ENCODE peak calls at places on chromosomes 1 and 21, in ten cellular contexts. X is OCI-LY7; P is left ventricle myocardium inferior; F is heart right ventricle; T is astrocyte; V is thoracic aorta; J is effector memory CD4-positive, alpha-beta T cell; K is right lobe of liver; Y is small intestine; Q is left lung. R is an unnamed sample. For H3K4me1 and H3K36me3, the result is how much of the 10 kb centered on the place peaks cover.

GRCh38 chr1:175269151-175269550 is 76.6 kb upstream of the KIAA0040 start:
- DNase-seq in V (no peak), P (no peak), K (no peak), Y (no peak), F (no peak), J (no peak), T (no peak), Q (no peak), X (no peak), R (no peak)

GRCh38 chr1:159239551-159240220 is 35.0 kb downstream of the ACKR1 start:
- DNase-seq in X (no peak), Y (no peak), P (no peak), V (no peak), K (no peak), F (no peak), Q (no peak), T (no peak), J (no peak), R (no peak)

GRCh38 chr1:94029135-94029993 is 91.6 kb downstream of the ABCA4 start:
- DNase-seq in F (no peak), K (no peak), T (no peak), J (no peak), P (no peak), V (no peak), Q (no peak), Y (no peak), X (no peak), R (no peak)

GRCh38 chr21:41161428-41161827 is 6.5 kb upstream of the BACE2 start:
- DNase-seq in F (no peak), Y (no peak), Q (no peak), J (no peak), P (no peak), X (no peak), K (no peak), V (no peak), T (no peak), R (no peak)

GRCh38 chr1:3772027-3772714 is 378 bp upstream of the SMIM1 start:
- DNase-seq in V (peak), Q (peak), P (peak), F (peak), X (peak), K (peak), J (peak), Y (peak), T (peak), R (peak)

GRCh38 chr1:38608202-38608864 is 251.2 kb downstream of the RRAGC start:
- DNase-seq in T (no peak), F (peak), X (peak), J (no peak), P (no peak), K (no peak), Q (no peak), V (no peak), Y (no peak), R (no peak)

GRCh38 chr21:17818158-17819113 is 720 bp downstream of the C21orf91 start:
- DNase-seq in K (peak), Y (peak), Q (peak), T (peak), X (peak), P (peak), V (no peak), F (peak), J (no peak), R (peak)

GRCh38 chr21:35102488-35103407 is 53.6 kb upstream of the RUNX1 start:
- DNase-seq in X (peak), K (no peak), Y (no peak), J (peak), P (peak), T (no peak), V (peak), F (peak), Q (peak), R (peak)

GRCh38 chr1:213060836-213061235 is 9.8 kb downstream of the RPS6KC1 start:
- DNase-seq in Y (no peak), X (no peak), K (no peak), T (no peak), F (no peak), Q (no peak), P (no peak), J (no peak), V (no peak), R (no peak)

GRCh38 chr1:156114101-156114918 is at the start of gene LMNA:
- DNase-seq in F (peak), P (peak), X (no peak), K (peak), T (peak), Y (peak), J (peak), Q (peak), V (peak), R (peak)

GRCh38 chr1:151009206-151009587 is 948 bp downstream of the PRUNE1 start:
- DNase-seq in Q (no peak), T (peak), J (no peak), F (no peak), Y (no peak), V (no peak), K (no peak), P (no peak), X (no peak), R (no peak)

GRCh38 chr1:224490540-224491537 is 56.2 kb upstream of the WDR26 start:
- DNase-seq in F (no peak), X (no peak), Q (no peak), Y (no peak), P (no peak), J (no peak), V (no peak), K (no peak), T (no peak), R (no peak)

GRCh38 chr1:54679706-54680105 is 36.0 kb upstream of the TTC4 start:
- DNase-seq in F (no peak), T (no peak), Y (no peak), P (no peak), X (no peak), Q (no peak), V (no peak), J (no peak), K (no peak), R (no peak)

GRCh38 chr1:89022167-89022959 is at the start of gene GBP3:
- DNase-seq in J (no peak), Q (no peak), F (no peak), Y (peak), X (peak), P (no peak), T (peak), K (no peak), V (no peak), R (peak)

GRCh38 chr1:88519156-88519555 is 164.9 kb upstream of the PKN2 start:
- DNase-seq in X (no peak), F (no peak), K (no peak), V (no peak), J (no peak), T (peak), Y (peak), Q (no peak), P (no peak), R (no peak)

GRCh38 chr1:235423214-235423652 is 56.0 kb downstream of the TBCE start:
- DNase-seq in Y (no peak), F (no peak), K (no peak), X (no peak), V (no peak), J (no peak), Q (no peak), T (no peak), P (no peak), R (no peak)

GRCh38 chr1:181493145-181493544 is 9.8 kb downstream of the CACNA1E start:
- DNase-seq in V (no peak), X (no peak), Q (no peak), F (no peak), K (no peak), J (no peak), Y (no peak), T (no peak), P (no peak), R (no peak)

GRCh38 chr1:43783671-43784205 is 76.4 kb downstream of the ST3GAL3 start:
- DNase-seq in K (no peak), X (no peak), P (no peak), Y (no peak), J (no peak), Q (no peak), F (no peak), V (no peak), T (peak), R (no peak)

GRCh38 chr1:170732262-170732595 is 68.3 kb downstream of the PRRX1 start:
- DNase-seq in T (peak), Q (no peak), F (no peak), K (no peak), V (no peak), Y (no peak), X (no peak), J (no peak), P (no peak), R (no peak)

GRCh38 chr1:5994713-5995621 is 2.7 kb upstream of the NPHP4 start:
- DNase-seq in Q (no peak), Y (no peak), J (peak), P (peak), X (no peak), V (no peak), K (peak), F (peak), T (no peak), R (no peak)

GRCh38 chr1:230067441-230067870 is 418 bp downstream of the GALNT2 start:
- DNase-seq in K (no peak), X (no peak), Q (no peak), F (no peak), Y (peak), V (no peak), T (no peak), P (no peak), J (no peak), R (no peak)

GRCh38 chr1:161676958-161677689 is 14.2 kb downstream of the FCGR2B start:
- DNase-seq in Q (no peak), Y (no peak), X (no peak), F (no peak), J (no peak), K (peak), T (no peak), V (no peak), P (no peak), R (no peak)

GRCh38 chr1:93707956-93708355 is 26.3 kb upstream of the BCAR3 start:
- DNase-seq in Q (no peak), J (no peak), Y (no peak), X (peak), P (no peak), K (no peak), V (no peak), T (no peak), F (no peak), R (no peak)

GRCh38 chr1:3032371-3032862 is 11.2 kb downstream of the ACTRT2 start:
- DNase-seq in K (no peak), P (no peak), V (no peak), T (no peak), Q (peak), Y (no peak), F (no peak), X (no peak), J (no peak), R (no peak)

GRCh38 chr1:109034382-109034781 is 7.5 kb downstream of the WDR47 start:
- DNase-seq in Y (no peak), V (no peak), X (no peak), Q (no peak), K (no peak), F (no peak), P (no peak), T (no peak), J (no peak), R (no peak)

GRCh38 chr1:42753070-42753469 is 13.0 kb upstream of the CLDN19 start:
- DNase-seq in P (no peak), T (peak), Y (peak), K (no peak), X (no peak), J (no peak), F (no peak), V (no peak), Q (no peak), R (no peak)

GRCh38 chr1:47214554-47214953 is 17.5 kb downstream of the TAL1 start:
- DNase-seq in T (no peak), F (no peak), Q (no peak), Y (no peak), J (no peak), P (no peak), K (no peak), V (no peak), X (no peak), R (no peak)

GRCh38 chr1:3522564-3523270 is 68.3 kb downstream of the ARHGEF16 start:
- DNase-seq in X (no peak), T (no peak), K (no peak), Q (no peak), V (no peak), J (no peak), P (no peak), F (no peak), Y (no peak), R (no peak)

GRCh38 chr1:10687782-10688408 is 108.6 kb downstream of the CASZ1 start:
- DNase-seq in K (no peak), Y (no peak), T (no peak), Q (no peak), P (no peak), J (no peak), F (no peak), X (no peak), V (no peak), R (no peak)

GRCh38 chr1:10688409-10688786 is 108.0 kb downstream of the CASZ1 start:
- DNase-seq in X (no peak), J (no peak), T (no peak), Q (no peak), V (no peak), K (no peak), Y (no peak), P (no peak), F (no peak), R (no peak)

GRCh38 chr1:10685851-10686403 is 110.5 kb downstream of the CASZ1 start:
- DNase-seq in V (no peak), J (no peak), Q (no peak), P (no peak), Y (no peak), X (no peak), T (peak), K (no peak), F (no peak), R (no peak)

GRCh38 chr1:10686404-10687040 is 109.9 kb downstream of the CASZ1 start:
- DNase-seq in F (no peak), J (no peak), Y (no peak), Q (no peak), P (no peak), T (no peak), K (no peak), X (no peak), V (no peak), R (peak)

GRCh38 chr1:10687142-10687715 is 109.2 kb downstream of the CASZ1 start:
- DNase-seq in P (no peak), Y (peak), J (no peak), Q (no peak), F (no peak), V (no peak), X (no peak), K (no peak), T (no peak), R (peak)
- H3K4me1 ChIP-seq in P (half or more), Y (under half), J (under half), Q (under half), F (half or more), V (under half), X (under half), K (under half), T (under half), R (half or more)

GRCh38 chr1:147712605-147713004 is 42.3 kb upstream of the ACP6 start:
- DNase-seq in T (no peak), K (no peak), J (no peak), Y (no peak), X (no peak), V (no peak), Q (no peak), P (no peak), F (no peak), R (no peak)
- H3K4me3 ChIP-seq in T (no peak), K (no peak), J (no peak), Y (no peak), X (no peak), V (no peak), Q (no peak), P (no peak), F (no peak), R (no peak)

GRCh38 chr1:26278303-26278702 is 1.6 kb upstream of the SH3BGRL3 start:
- DNase-seq in Y (peak), J (no peak), T (peak), X (no peak), F (no peak), V (peak), Q (peak), K (peak), P (peak), R (peak)
- H3K36me3 ChIP-seq in Y (under half), J (under half), T (under half), X (half or more), F (under half), V (under half), Q (under half), K (under half), P (under half), R (under half)

GRCh38 chr1:19622204-19622603 is 21.9 kb upstream of the NBL1 start:
- DNase-seq in J (no peak), K (no peak), F (no peak), V (no peak), P (no peak), Y (no peak), T (peak), Q (no peak), X (no peak), R (no peak)

GRCh38 chr1:19621274-19621950 is 22.7 kb upstream of the NBL1 start:
- DNase-seq in K (no peak), F (no peak), T (no peak), Q (no peak), Y (no peak), J (no peak), P (no peak), V (no peak), X (no peak), R (no peak)

GRCh38 chr1:19619697-19620384 is 24.3 kb upstream of the NBL1 start:
- DNase-seq in K (no peak), P (no peak), F (no peak), J (no peak), V (no peak), Y (peak), X (no peak), Q (no peak), T (no peak), R (peak)

GRCh38 chr1:19618428-19618827 is 25.7 kb upstream of the NBL1 start:
- DNase-seq in T (no peak), X (no peak), Y (no peak), P (no peak), K (no peak), Q (no peak), V (no peak), F (no peak), J (no peak), R (no peak)

DNA sequence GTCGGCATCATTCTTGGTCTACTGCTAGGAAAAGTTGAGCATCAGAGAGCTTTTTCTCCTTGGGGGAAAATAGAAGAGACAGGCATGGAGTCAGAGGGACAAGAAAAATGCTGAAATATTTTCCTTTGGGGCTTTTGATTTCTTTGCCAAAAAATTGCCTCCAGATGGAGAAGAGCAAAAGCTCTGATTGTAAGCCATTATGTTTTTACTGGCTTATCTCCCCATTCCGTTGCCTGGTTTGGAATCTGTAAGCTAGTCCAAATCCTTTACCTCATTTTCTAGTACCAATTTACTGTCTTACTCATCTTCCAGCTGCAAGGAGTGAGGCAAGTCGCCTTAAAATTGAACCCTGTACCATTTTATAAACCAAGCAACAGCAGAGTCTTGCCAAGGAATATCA is 23.3 kb upstream of the NBL1 start:
- DNase-seq in X (no peak), F (no peak), Y (no peak), J (no peak), Q (no peak), T (peak), K (no peak), P (no peak), V (no peak), R (no peak)
- H3K4me1 ChIP-seq in X (under half), F (under half), Y (under half), J (under half), Q (under half), T (under half), K (under half), P (under half), V (under half), R (under half)

GRCh38 chr1:27886744-27887143 is 14.4 kb downstream of the THEMIS2 start:
- DNase-seq in Y (no peak), K (no peak), V (no peak), X (no peak), P (no peak), Q (no peak), T (no peak), J (no peak), F (no peak), R (no peak)

GRCh38 chr1:27889506-27889905 is 17.2 kb downstream of the THEMIS2 start:
- DNase-seq in V (no peak), Y (no peak), K (no peak), P (no peak), T (no peak), Q (no peak), J (no peak), F (no peak), X (no peak), R (no peak)

GRCh38 chr1:27886353-27886679 is 14.0 kb downstream of the THEMIS2 start:
- DNase-seq in F (no peak), Q (no peak), X (no peak), Y (no peak), V (no peak), T (no peak), P (no peak), J (no peak), K (no peak), R (no peak)

GRCh38 chr1:27885620-27886352 is 13.4 kb downstream of the THEMIS2 start:
- DNase-seq in F (no peak), P (no peak), X (no peak), K (no peak), Y (no peak), Q (no peak), T (no peak), V (no peak), J (no peak), R (no peak)

DNA sequence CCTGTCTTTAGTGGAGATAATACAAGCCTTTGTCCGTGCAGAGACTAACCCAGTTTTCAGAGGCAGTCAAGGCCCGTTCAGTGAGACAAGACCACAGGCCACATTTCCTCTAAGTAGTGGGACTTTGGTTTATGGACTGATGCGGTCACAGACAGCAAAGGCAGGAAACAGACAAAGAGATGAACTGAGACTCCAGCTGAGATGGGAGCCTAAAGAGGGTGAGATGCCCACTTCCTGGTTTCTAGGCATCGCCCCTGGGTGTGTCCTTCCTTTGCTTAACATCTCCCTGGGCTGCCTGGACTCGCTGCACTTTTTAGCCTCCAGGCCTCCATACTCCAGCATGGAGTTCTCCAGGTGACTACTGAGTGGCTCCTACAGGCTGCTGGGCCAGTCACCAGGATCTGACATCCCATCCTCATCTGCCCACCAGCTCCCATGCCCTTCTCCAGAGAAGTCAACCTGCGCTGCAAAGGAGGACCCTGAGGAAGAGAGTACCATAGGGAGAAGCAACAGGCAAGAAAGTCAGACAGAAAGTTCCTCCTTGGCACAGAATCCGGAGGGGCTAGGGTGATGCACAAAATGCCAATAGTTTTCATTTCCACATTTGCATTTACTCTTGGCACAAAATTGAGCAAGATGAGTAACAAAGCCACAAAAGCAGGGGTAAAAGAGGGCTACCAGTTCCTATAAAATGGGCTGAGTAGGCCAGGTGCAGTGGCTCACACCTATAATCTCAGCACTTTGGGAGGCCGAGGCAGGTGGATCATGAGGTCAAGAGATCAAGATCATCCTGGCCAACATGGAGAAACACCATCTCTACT is 15.1 kb downstream of the THEMIS2 start:
- DNase-seq in K (no peak), X (peak), J (peak), Y (peak), T (no peak), F (no peak), P (no peak), Q (no peak), V (no peak), R (no peak)
- H3K4me3 ChIP-seq in K (no peak), X (no peak), J (peak), Y (no peak), T (no peak), F (no peak), P (no peak), Q (peak), V (no peak), R (no peak)

GRCh38 chr21:25029580-25029979 is 577.7 kb downstream of the MRPL39 start:
- DNase-seq in X (no peak), V (no peak), P (no peak), Q (no peak), K (no peak), J (no peak), Y (no peak), F (no peak), T (no peak), R (no peak)
- H3K36me3 ChIP-seq in X (under half), V (under half), P (under half), Q (under half), K (under half), J (under half), Y (under half), F (under half), T (under half), R (under half)

R was measured in mucosa of descending colon.